ENCODE peak calls at places on chromosomes 11 and 22, in five cellular contexts. F is GM12878, S is HCT116, Z is K562, P is H1. E is an unnamed sample.
A peak's percentile ranks its signal among the peaks of the same experiment; 100 is the strongest.

GRCh38 chr11:84800755-84801346 is 826.3 kb downstream of the DLG2 start:
- DNase-seq in F (no peak), S (peak; percentile 12), Z (no peak), P (no peak), E (peak; percentile 20)

GRCh38 chr22:23790819-23791736 is 4.3 kb downstream of the SMARCB1 start:
- DNase-seq in F (no peak), S (no peak), Z (no peak), P (no peak), E (no peak)

GRCh38 chr11:20131744-20132666 is 28.3 kb downstream of the DBX1 start:
- DNase-seq in F (no peak), S (no peak), Z (peak; percentile 76), P (no peak), E (no peak)

GRCh38 chr11:79440451-79441158 is at the start of gene TENM4:
- DNase-seq in F (no peak), S (no peak), Z (no peak), P (no peak), E (peak; percentile 47)

GRCh38 chr22:49694462-49695260 is 133.0 kb downstream of the BRD1 start:
- DNase-seq in F (no peak), S (no peak), Z (no peak), P (no peak), E (no peak)

GRCh38 chr22:45879552-45879949 is 97.4 kb downstream of the WNT7B start:
- DNase-seq in F (no peak), S (no peak), Z (no peak), P (no peak), E (no peak)

GRCh38 chr22:28920757-28921584 is 37.6 kb downstream of the ZNRF3 start:
- DNase-seq in F (peak; percentile 52), S (no peak), Z (no peak), P (no peak), E (no peak)

GRCh38 chr11:70680781-70681281 is 282.5 kb downstream of the CTTN start:
- DNase-seq in F (no peak), S (no peak), Z (no peak), P (no peak), E (no peak)

GRCh38 chr11:7673724-7674434 is 579 bp upstream of the CYB5R2 start:
- DNase-seq in F (no peak), S (peak; percentile 29), Z (peak; percentile 33), P (no peak), E (peak; percentile 66)

GRCh38 chr11:134579709-134580634 is 167.9 kb upstream of the B3GAT1 start:
- DNase-seq in F (no peak), S (no peak), Z (no peak), P (no peak), E (no peak)

GRCh38 chr11:86692317-86692716 is 19.9 kb upstream of the ME3 start:
- DNase-seq in F (no peak), S (no peak), Z (no peak), P (no peak), E (no peak)

GRCh38 chr11:124622531-124623451 is at the start of gene TBRG1:
- DNase-seq in F (peak; percentile 50), S (peak; percentile 75), Z (peak; percentile 83), P (peak; percentile 68), E (peak; percentile 84)

GRCh38 chr11:106507645-106508306 is 430.3 kb downstream of the AASDHPPT start:
- DNase-seq in F (no peak), S (no peak), Z (no peak), P (no peak), E (no peak)

GRCh38 chr11:76436020-76436419 is 8.8 kb upstream of the EMSY start:
- DNase-seq in F (no peak), S (no peak), Z (no peak), P (no peak), E (no peak)

GRCh38 chr11:79199729-79200354 is 241.0 kb downstream of the TENM4 start:
- DNase-seq in F (no peak), S (no peak), Z (no peak), P (no peak), E (no peak)

GRCh38 chr11:99316761-99317475 is 296.2 kb downstream of the CNTN5 start:
- DNase-seq in F (no peak), S (no peak), Z (no peak), P (no peak), E (no peak)

DNA sequence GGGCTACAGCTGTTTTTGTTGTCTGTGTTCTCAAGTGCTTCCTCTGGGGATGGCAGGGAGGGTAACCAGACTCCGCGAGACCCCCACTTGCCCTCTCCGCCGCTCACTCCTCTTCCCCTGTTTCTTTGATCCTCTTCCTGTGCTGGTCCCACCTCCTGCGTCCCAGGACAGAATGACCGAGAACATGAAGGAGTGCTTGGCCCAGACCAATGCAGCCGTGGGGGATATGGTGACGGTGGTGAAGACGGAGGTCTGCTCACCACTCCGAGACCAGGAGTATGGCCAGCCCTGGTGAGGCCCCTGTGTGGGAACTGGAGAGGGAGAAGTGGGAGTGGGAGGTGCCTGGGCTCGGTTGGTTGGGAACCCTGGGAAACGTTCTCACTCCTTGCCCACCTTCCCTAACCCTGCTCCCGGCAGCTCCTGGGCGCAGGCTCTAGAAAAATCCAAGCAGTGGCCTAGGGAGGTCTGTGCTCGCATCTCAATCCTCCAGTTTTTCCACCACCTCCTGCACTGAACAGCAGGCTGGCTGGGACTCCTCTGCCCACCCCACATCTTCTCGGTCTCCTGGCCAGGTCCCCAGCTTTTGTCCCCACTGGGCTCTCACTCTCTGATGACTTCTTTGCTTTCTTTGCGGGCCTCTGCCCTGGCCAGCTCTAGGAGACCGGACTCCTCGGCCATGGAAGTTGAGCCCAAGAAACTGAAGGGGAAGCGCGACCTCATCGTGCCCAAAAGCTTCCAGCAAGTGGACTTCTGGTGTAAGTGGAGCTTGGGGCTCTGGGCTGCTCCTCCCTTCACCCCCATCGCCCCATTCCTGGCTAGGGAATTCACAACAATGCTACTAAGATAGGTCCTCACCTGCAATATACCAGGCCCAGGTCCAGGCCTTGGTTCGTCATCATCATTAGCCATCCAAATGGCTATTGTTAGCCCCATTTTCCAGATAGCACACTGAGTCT is 35.4 kb downstream of the PRDM11 start:
- DNase-seq in F (no peak), S (no peak), Z (no peak), P (no peak), E (no peak)
- H3K4me3 ChIP-seq in F (no peak overlapping the region), S (peak overlapping the region; percentile 44), Z (no peak overlapping the region), P (no peak overlapping the region), E (peak overlapping the region; percentile 31)

GRCh38 chr11:128862913-128863660 is 4.0 kb downstream of the KCNJ1 start:
- DNase-seq in F (no peak), S (no peak), Z (no peak), P (no peak), E (no peak)
- TF ChIP-seq ZNF274 in F (no peak), S (no peak), Z (no peak), P (no peak), E (no peak)

DNA sequence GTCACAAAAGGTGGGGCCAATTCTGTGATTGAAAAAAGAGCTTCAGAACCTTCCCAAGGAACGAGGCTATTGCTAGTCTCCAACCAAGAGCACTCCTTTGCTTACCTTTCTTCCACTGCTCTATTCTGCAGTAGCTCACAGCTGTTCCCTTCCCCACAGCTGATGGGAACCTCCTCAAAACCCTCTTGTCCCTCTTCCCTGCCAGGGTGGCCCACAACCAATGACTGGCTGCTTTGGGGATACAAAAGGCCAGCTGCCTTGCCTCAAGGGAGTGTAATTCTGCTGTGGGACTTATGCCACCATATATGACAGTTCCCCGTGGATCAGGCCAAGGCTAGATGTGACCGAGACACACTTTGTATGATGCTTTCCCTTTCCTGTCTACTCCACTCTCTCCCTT is 15.0 kb downstream of the KCNE3 start:
- DNase-seq in F (no peak), S (no peak), Z (no peak), P (no peak), E (no peak)
- H3K4me3 ChIP-seq in F (no peak overlapping the region), S (no peak overlapping the region), Z (no peak overlapping the region), P (no peak overlapping the region), E (no peak overlapping the region)

DNA sequence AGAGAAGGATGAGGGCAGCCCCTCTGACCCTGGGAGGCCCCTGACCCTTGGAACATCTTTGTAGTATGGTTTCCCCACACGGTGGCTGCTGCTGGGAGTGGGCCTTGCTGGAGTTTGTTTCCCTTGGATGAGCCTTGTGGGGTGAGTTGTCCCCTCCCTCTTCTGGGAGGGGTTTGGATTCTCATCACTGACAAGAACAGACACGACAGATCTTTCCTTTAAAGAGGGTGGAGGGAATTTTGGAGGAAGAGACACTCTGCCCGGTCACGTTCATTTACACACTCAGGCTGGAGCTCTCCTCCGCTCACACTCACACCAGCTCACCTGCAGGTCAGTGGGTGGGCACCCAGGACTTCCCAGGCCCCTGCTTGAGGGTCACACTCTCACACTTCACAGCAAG is 31.7 kb downstream of the POU2F3 start:
- DNase-seq in F (no peak), S (no peak), Z (no peak), P (no peak), E (no peak)
- TF ChIP-seq ZNF274 in F (no peak), S (no peak), Z (no peak), P (no peak), E (no peak)

GRCh38 chr11:61955416-61956135 is 5.4 kb downstream of the BEST1 start:
- DNase-seq in F (no peak), S (no peak), Z (peak; percentile 31), P (peak; percentile 83), E (no peak)
- H3K4me3 ChIP-seq in F (no peak overlapping the region), S (no peak overlapping the region), Z (no peak overlapping the region), P (peak overlapping the region; percentile 36), E (peak overlapping the region; percentile 45)

GRCh38 chr11:2892215-2893020 is 6.8 kb upstream of the CDKN1C start:
- DNase-seq in F (no peak), S (no peak), Z (peak; percentile 81), P (peak; percentile 59), E (no peak)
- TF ChIP-seq ZNF274 in F (no peak), S (no peak), Z (no peak), P (no peak), E (no peak)